ENCODE peak calls at places on chromosomes 11 and 22, in nine cellular contexts. N is anterior cingulate cortex; P is colonic mucosa; L is activated effector memory CD4-positive, alpha-beta T cell treated with Interleukin-2 at 50 U/mL for 16 hours; T is adipocyte; G is HS-5; X is stimulated activated CD4-positive, alpha-beta T cell treated with anti-CD3 and anti-CD28 coated beads, TNF-alpha, amount 100 ng/mL, for 24 hours; O is neural progenitor cell; V is H1. E is an unnamed sample.

GRCh38 chr22:48745842-48746788 is 1081.6 kb downstream of the BRD1 start:
- DNase-seq in N (no peak), P (no peak), L (no peak), T (no peak), G (no peak), X (no peak), O (no peak), V (peak; percentile 44), E (no peak)

GRCh38 chr11:95145430-95146063 is 55.9 kb downstream of the ENDOD1 start:
- DNase-seq in N (no peak), P (no peak), L (no peak), T (no peak), G (no peak), X (no peak), O (no peak), V (no peak), E (no peak)

GRCh38 chr22:20787223-20787622 is 13.3 kb downstream of the SERPIND1 start:
- DNase-seq in N (no peak), P (no peak), L (no peak), T (no peak), G (no peak), X (no peak), O (no peak), V (no peak), E (no peak)

GRCh38 chr22:36541831-36542391 is 12.9 kb upstream of the EIF3D start:
- DNase-seq in N (peak; percentile 48), P (no peak), L (peak; percentile 31), T (peak; percentile 30), G (peak; percentile 94), X (peak; percentile 17), O (no peak), V (no peak), E (no peak)

GRCh38 chr11:19241260-19242183 is 777 bp upstream of the E2F8 start:
- DNase-seq in N (no peak), P (peak; percentile 80), L (no peak), T (no peak), G (no peak), X (no peak), O (peak; percentile 80), V (peak; percentile 83), E (no peak)

GRCh38 chr11:132520199-132520598 is 1012.1 kb downstream of the OPCML start:
- DNase-seq in N (no peak), P (no peak), L (no peak), T (peak; percentile 2), G (peak; percentile 22), X (no peak), O (no peak), V (no peak), E (no peak)

GRCh38 chr11:14764899-14765527 is 121.4 kb downstream of the PDE3B start:
- DNase-seq in N (no peak), P (no peak), L (no peak), T (peak; percentile 48), G (no peak), X (peak; percentile 38), O (no peak), V (no peak), E (peak; percentile 31)

GRCh38 chr22:31179345-31179744 is 19.4 kb downstream of the RNF185 start:
- DNase-seq in N (no peak), P (peak; percentile 63), L (no peak), T (peak; percentile 81), G (no peak), X (no peak), O (no peak), V (no peak), E (no peak)

GRCh38 chr11:114819028-114819427 is 140.7 kb downstream of the NXPE2 start:
- DNase-seq in N (no peak), P (no peak), L (no peak), T (no peak), G (no peak), X (no peak), O (no peak), V (no peak), E (no peak)

GRCh38 chr11:7904910-7905309 is 26.2 kb downstream of the OR10A6 start:
- DNase-seq in N (no peak), P (no peak), L (no peak), T (peak; percentile 77), G (no peak), X (no peak), O (peak; percentile 33), V (no peak), E (no peak)

GRCh38 chr22:50247748-50248147 is 2.9 kb upstream of the TUBGCP6 start:
- DNase-seq in N (peak; percentile 70), P (peak; percentile 86), L (peak; percentile 38), T (peak; percentile 31), G (no peak), X (no peak), O (peak; percentile 66), V (peak; percentile 81), E (peak; percentile 66)

GRCh38 chr22:35436421-35436820 is 36.5 kb downstream of the MCM5 start:
- DNase-seq in N (no peak), P (no peak), L (no peak), T (no peak), G (no peak), X (no peak), O (no peak), V (no peak), E (no peak)

GRCh38 chr22:48711031-48711431 is 1116.6 kb downstream of the BRD1 start:
- DNase-seq in N (no peak), P (no peak), L (no peak), T (no peak), G (no peak), X (no peak), O (no peak), V (no peak), E (no peak)

GRCh38 chr11:124623861-124624525 is 1.3 kb downstream of the TBRG1 start:
- DNase-seq in N (no peak), P (no peak), L (no peak), T (peak; percentile 59), G (no peak), X (no peak), O (no peak), V (no peak), E (no peak)

GRCh38 chr22:38196791-38197429 is 4.9 kb upstream of the MAFF start:
- DNase-seq in N (no peak), P (peak; percentile 54), L (no peak), T (no peak), G (no peak), X (no peak), O (no peak), V (peak; percentile 48), E (no peak)

GRCh38 chr11:3181722-3182461 is 16.8 kb upstream of the OSBPL5 start:
- DNase-seq in N (no peak), P (no peak), L (no peak), T (no peak), G (no peak), X (no peak), O (no peak), V (no peak), E (no peak)

GRCh38 chr22:22079404-22080148 is 97.0 kb upstream of the TOP3B start:
- DNase-seq in N (no peak), P (no peak), L (no peak), T (no peak), G (no peak), X (no peak), O (no peak), V (no peak), E (no peak)

GRCh38 chr11:117621226-117621625 is 175.8 kb downstream of the DSCAML1 start:
- DNase-seq in N (no peak), P (peak; percentile 28), L (no peak), T (no peak), G (no peak), X (no peak), O (no peak), V (no peak), E (no peak)

GRCh38 chr11:68643576-68643975 is 40.8 kb upstream of the GAL start:
- DNase-seq in N (no peak), P (no peak), L (no peak), T (peak; percentile 17), G (no peak), X (no peak), O (no peak), V (no peak), E (no peak)

GRCh38 chr11:121535122-121535796 is 82.5 kb upstream of the SORL1-AS1 start:
- DNase-seq in N (no peak), P (no peak), L (no peak), T (no peak), G (peak; percentile 25), X (no peak), O (no peak), V (no peak), E (no peak)

GRCh38 chr11:130408901-130409300 is 19.5 kb downstream of the ADAMTS8 start:
- DNase-seq in N (no peak), P (no peak), L (no peak), T (no peak), G (no peak), X (no peak), O (no peak), V (no peak), E (no peak)